ENCODE peak calls at places on chromosomes 13 and 19, in four cellular contexts. E, M, K and L are unnamed samples.

GRCh38 chr13:38686635-38687245 is at the start of gene FREM2:
- DNase-seq in E (no peak), M (peak), K (peak), L (no peak)

GRCh38 chr19:2969104-2969504 is 8.3 kb upstream of the TLE6 start:
- DNase-seq in E (no peak), M (peak), K (peak), L (no peak)

GRCh38 chr13:52600666-52601065 is 41.6 kb upstream of the HNRNPA1L2 start:
- DNase-seq in E (no peak), M (no peak), K (no peak), L (no peak)

GRCh38 chr19:37303591-37304171 is 67.2 kb upstream of the ZNF527 start:
- DNase-seq in E (no peak), M (no peak), K (no peak), L (no peak)

GRCh38 chr19:32363632-32364031 is 18.2 kb downstream of the ZNF507 start:
- DNase-seq in E (no peak), M (no peak), K (no peak), L (no peak)

GRCh38 chr13:32669030-32669646 is 82.9 kb downstream of the PDS5B start:
- DNase-seq in E (no peak), M (no peak), K (no peak), L (no peak)

GRCh38 chr13:99626461-99627082 is 125.3 kb downstream of the TM9SF2 start:
- DNase-seq in E (no peak), M (peak), K (no peak), L (no peak)

GRCh38 chr19:42480335-42481095 is 37.8 kb upstream of the CXCL17 start:
- DNase-seq in E (no peak), M (no peak), K (no peak), L (no peak)

GRCh38 chr13:23715762-23716235 is 145.6 kb downstream of the TNFRSF19 start:
- DNase-seq in E (no peak), M (no peak), K (no peak), L (no peak)

GRCh38 chr19:40284501-40285352 is at the start of gene AKT2:
- DNase-seq in E (no peak), M (peak), K (no peak), L (no peak)

GRCh38 chr19:41456342-41456918 is 13.5 kb downstream of the ERICH4 start:
- DNase-seq in E (no peak), M (no peak), K (no peak), L (no peak)

GRCh38 chr13:24012648-24013047 is 115.3 kb upstream of the C1QTNF9B start:
- DNase-seq in E (no peak), M (no peak), K (no peak), L (no peak)

GRCh38 chr13:111912453-111912866 is 154.5 kb upstream of the SOX1 start:
- DNase-seq in E (no peak), M (no peak), K (no peak), L (no peak)

GRCh38 chr19:1304197-1304924 is 18.7 kb downstream of the EFNA2 start:
- DNase-seq in E (no peak), M (no peak), K (peak), L (no peak)

GRCh38 chr13:85724554-85725432 is 74.4 kb downstream of the SLITRK6 start:
- DNase-seq in E (no peak), M (no peak), K (no peak), L (no peak)

GRCh38 chr13:44259045-44260042 is 114.3 kb upstream of the SERP2 start:
- DNase-seq in E (no peak), M (peak), K (peak), L (no peak)

DNA sequence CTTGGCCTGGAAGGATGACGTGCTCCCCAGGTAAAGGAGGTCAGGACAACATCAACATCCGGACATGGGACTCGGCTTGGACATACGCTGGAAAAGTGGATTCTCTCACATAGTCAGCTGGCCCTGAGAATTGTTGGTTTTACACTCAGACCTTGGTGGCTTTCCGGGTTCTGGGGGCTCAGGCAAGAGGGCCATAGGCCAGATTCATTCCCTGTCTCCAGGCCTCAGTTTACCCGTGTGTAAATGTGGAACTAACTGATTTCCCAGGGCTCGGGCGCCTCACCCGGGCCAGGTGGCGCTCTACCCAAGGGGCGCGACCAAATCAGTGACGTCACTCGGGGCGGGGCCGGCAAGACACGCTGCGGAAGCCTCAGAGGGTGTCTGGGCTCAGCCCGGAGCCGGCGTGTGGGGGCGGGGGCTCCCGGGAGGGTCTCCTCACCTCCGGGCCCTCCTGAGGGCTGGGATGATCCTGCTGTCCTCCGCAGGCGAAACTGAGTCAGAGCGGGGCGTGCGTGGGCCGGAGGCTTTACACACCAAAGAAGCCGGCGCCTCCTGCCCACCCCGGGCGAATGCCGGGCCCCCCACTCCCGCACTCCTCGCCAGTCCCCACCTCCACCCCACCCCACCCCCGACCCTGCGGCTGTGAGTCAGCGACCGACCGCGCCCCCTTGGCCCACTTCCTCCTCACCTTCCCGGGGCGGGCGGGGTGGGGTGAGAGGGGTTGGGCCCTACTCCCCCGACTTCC is 861 bp upstream of the VASP start:
- DNase-seq in E (peak), M (peak), K (peak), L (peak)
- TF ChIP-seq POLR2A in E (peak), M (peak), K (peak), L (peak)

GRCh38 chr19:5903502-5904301 is at the start of gene NDUFA11:
- DNase-seq in E (peak), M (peak), K (peak), L (peak)
- TF ChIP-seq EP300 in E (no peak), M (no peak), K (no peak), L (peak)

DNA sequence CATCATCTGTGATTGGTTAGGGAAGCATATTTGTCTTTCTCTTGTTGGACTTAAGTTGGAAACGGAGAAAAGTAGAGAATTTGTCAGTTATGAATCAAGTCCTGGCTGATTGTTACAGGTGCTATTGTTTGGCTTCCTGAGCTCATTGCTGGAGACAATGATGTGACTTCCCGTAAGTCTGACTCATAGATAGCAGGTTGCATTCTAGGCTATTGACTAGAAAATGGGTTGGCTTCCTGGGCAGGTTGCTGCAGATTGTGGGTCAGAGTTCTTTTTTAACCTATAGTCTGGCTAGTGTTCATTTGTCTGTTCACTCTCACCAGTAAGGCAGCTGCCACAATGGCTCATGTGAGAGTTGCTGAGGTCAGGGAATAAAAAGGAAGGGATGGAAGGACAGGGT is 101.5 kb downstream of the CCNA1 start:
- DNase-seq in E (peak), M (no peak), K (no peak), L (no peak)
- TF ChIP-seq POLR2A in E (no peak), M (no peak), K (no peak), L (no peak)

DNA sequence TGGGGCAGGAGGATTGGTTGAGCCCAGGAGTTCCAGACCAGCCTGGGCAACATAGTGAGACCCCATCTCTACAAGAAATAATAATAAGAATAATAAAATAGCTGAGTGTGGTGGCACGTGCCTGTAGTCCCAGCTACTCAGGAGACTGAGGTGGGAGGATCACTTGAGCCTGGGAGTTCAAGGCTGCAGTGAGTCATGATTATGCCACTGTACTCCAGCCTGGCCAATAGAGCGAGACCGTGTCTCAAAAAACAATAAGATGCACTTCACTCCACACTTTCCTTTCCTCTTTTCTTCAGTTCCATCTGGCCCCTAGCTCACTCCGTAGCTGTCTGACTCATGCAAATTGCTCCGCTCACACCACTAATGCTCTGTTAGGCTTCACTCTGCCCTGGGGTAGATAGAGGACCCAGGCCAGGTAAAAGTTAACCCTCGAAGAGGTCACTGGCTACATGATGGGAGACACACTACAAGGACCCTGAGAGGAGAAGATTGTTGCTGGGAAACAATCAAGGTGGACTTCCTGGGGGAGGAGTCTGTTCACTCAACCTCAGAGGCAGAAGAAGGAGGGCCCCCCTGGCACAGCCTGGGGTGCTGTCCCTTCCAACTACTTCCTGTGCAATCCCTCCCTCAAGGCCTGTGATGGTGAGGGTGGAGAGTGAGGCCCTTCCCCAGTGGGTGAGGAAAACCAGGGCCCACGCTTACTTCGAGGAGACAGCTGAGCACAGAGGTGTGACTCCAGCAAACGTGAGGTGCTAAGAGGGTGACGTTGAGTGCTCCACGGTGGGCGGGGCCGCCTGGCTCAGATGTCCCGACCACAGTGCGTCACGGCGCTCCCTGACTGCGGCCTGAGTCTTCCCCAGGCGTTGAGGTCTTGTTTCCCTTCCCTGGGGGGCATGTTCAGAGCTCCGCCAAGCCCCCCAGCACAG is 8.8 kb upstream of the TNFSF9 start:
- DNase-seq in E (no peak), M (no peak), K (peak), L (no peak)
- TF ChIP-seq EP300 in E (no peak), M (no peak), K (no peak), L (no peak)